ENCODE peak calls at places on chromosomes 5 and 9, in five cellular contexts. One of them, this sample, is unnamed.

GRCh38 chr5:158820891-158821290 is 278.8 kb downstream of the EBF1 start:
- DNase-seq in H9: no peak
- DNase-seq in GM03348: no peak
- DNase-seq in natural killer cell treated with Interleukin-12 subunit alpha and Interleukin-12 subunit beta and Interleukin-15 and Interleukin-18, amount 100 ng/mL, for 72 hours: no peak
- DNase-seq in amygdala: no peak
- DNase-seq in this sample: no peak

GRCh38 chr5:143026380-143026779 is 256.2 kb downstream of the ARHGAP26 start:
- DNase-seq in H9: no peak
- DNase-seq in GM03348: no peak
- DNase-seq in natural killer cell treated with Interleukin-12 subunit alpha and Interleukin-12 subunit beta and Interleukin-15 and Interleukin-18, amount 100 ng/mL, for 72 hours: no peak
- DNase-seq in amygdala: no peak
- DNase-seq in this sample: no peak

GRCh38 chr5:124704594-124705284 is 41.7 kb downstream of the ZNF608 start:
- DNase-seq in H9: no peak
- DNase-seq in GM03348: no peak
- DNase-seq in natural killer cell treated with Interleukin-12 subunit alpha and Interleukin-12 subunit beta and Interleukin-15 and Interleukin-18, amount 100 ng/mL, for 72 hours: no peak
- DNase-seq in amygdala: no peak
- DNase-seq in this sample: no peak

GRCh38 chr5:157290981-157291711 is 25.2 kb downstream of the CYFIP2 start:
- DNase-seq in H9: no peak
- DNase-seq in GM03348: no peak
- DNase-seq in natural killer cell treated with Interleukin-12 subunit alpha and Interleukin-12 subunit beta and Interleukin-15 and Interleukin-18, amount 100 ng/mL, for 72 hours: no peak
- DNase-seq in amygdala: no peak
- DNase-seq in this sample: no peak

GRCh38 chr9:98641675-98642074 is 67.1 kb downstream of the GABBR2 start:
- DNase-seq in H9: no peak
- DNase-seq in GM03348: no peak
- DNase-seq in natural killer cell treated with Interleukin-12 subunit alpha and Interleukin-12 subunit beta and Interleukin-15 and Interleukin-18, amount 100 ng/mL, for 72 hours: no peak
- DNase-seq in amygdala: no peak
- DNase-seq in this sample: no peak

GRCh38 chr9:105073147-105073546 is 145.2 kb upstream of the ABCA1 start:
- DNase-seq in H9: no peak
- DNase-seq in GM03348: peak
- DNase-seq in natural killer cell treated with Interleukin-12 subunit alpha and Interleukin-12 subunit beta and Interleukin-15 and Interleukin-18, amount 100 ng/mL, for 72 hours: no peak
- DNase-seq in amygdala: no peak
- DNase-seq in this sample: no peak

GRCh38 chr5:79762929-79763328 is 73.3 kb downstream of the CMYA5 start:
- DNase-seq in H9: no peak
- DNase-seq in GM03348: no peak
- DNase-seq in natural killer cell treated with Interleukin-12 subunit alpha and Interleukin-12 subunit beta and Interleukin-15 and Interleukin-18, amount 100 ng/mL, for 72 hours: no peak
- DNase-seq in amygdala: no peak
- DNase-seq in this sample: no peak

GRCh38 chr9:129988607-129989361 is 54.2 kb downstream of the FNBP1 start:
- DNase-seq in H9: no peak
- DNase-seq in GM03348: no peak
- DNase-seq in natural killer cell treated with Interleukin-12 subunit alpha and Interleukin-12 subunit beta and Interleukin-15 and Interleukin-18, amount 100 ng/mL, for 72 hours: no peak
- DNase-seq in amygdala: no peak
- DNase-seq in this sample: no peak

GRCh38 chr5:17620627-17621026 is 10.4 kb downstream of the TAF11L12 start:
- DNase-seq in H9: peak
- DNase-seq in GM03348: peak
- DNase-seq in natural killer cell treated with Interleukin-12 subunit alpha and Interleukin-12 subunit beta and Interleukin-15 and Interleukin-18, amount 100 ng/mL, for 72 hours: no peak
- DNase-seq in amygdala: no peak
- DNase-seq in this sample: no peak

GRCh38 chr9:127783644-127784043 is 2.2 kb upstream of the CDK9 start:
- DNase-seq in H9: no peak
- DNase-seq in GM03348: no peak
- DNase-seq in natural killer cell treated with Interleukin-12 subunit alpha and Interleukin-12 subunit beta and Interleukin-15 and Interleukin-18, amount 100 ng/mL, for 72 hours: no peak
- DNase-seq in amygdala: no peak
- DNase-seq in this sample: no peak

GRCh38 chr9:135149876-135150275 is 62.4 kb downstream of the OLFM1 start:
- DNase-seq in H9: no peak
- DNase-seq in GM03348: no peak
- DNase-seq in natural killer cell treated with Interleukin-12 subunit alpha and Interleukin-12 subunit beta and Interleukin-15 and Interleukin-18, amount 100 ng/mL, for 72 hours: no peak
- DNase-seq in amygdala: no peak
- DNase-seq in this sample: no peak

GRCh38 chr9:79120533-79121315 is 451.0 kb upstream of the TLE4 start:
- DNase-seq in H9: no peak
- DNase-seq in GM03348: no peak
- DNase-seq in natural killer cell treated with Interleukin-12 subunit alpha and Interleukin-12 subunit beta and Interleukin-15 and Interleukin-18, amount 100 ng/mL, for 72 hours: no peak
- DNase-seq in amygdala: no peak
- DNase-seq in this sample: no peak

GRCh38 chr5:165187815-165188214 is 1682.4 kb downstream of the MAT2B start:
- DNase-seq in H9: no peak
- DNase-seq in GM03348: no peak
- DNase-seq in natural killer cell treated with Interleukin-12 subunit alpha and Interleukin-12 subunit beta and Interleukin-15 and Interleukin-18, amount 100 ng/mL, for 72 hours: no peak
- DNase-seq in amygdala: no peak
- DNase-seq in this sample: no peak

GRCh38 chr5:13003457-13003856 is 941.0 kb downstream of the DNAH5 start:
- DNase-seq in H9: no peak
- DNase-seq in GM03348: no peak
- DNase-seq in natural killer cell treated with Interleukin-12 subunit alpha and Interleukin-12 subunit beta and Interleukin-15 and Interleukin-18, amount 100 ng/mL, for 72 hours: no peak
- DNase-seq in amygdala: no peak
- DNase-seq in this sample: no peak

GRCh38 chr5:139652788-139653241 is 4.7 kb downstream of the CXXC5 start:
- DNase-seq in H9: no peak
- DNase-seq in GM03348: no peak
- DNase-seq in natural killer cell treated with Interleukin-12 subunit alpha and Interleukin-12 subunit beta and Interleukin-15 and Interleukin-18, amount 100 ng/mL, for 72 hours: no peak
- DNase-seq in amygdala: no peak
- DNase-seq in this sample: no peak

GRCh38 chr5:90518666-90519065 is 10.7 kb downstream of the LYSMD3 start:
- DNase-seq in H9: no peak
- DNase-seq in GM03348: peak
- DNase-seq in natural killer cell treated with Interleukin-12 subunit alpha and Interleukin-12 subunit beta and Interleukin-15 and Interleukin-18, amount 100 ng/mL, for 72 hours: no peak
- DNase-seq in amygdala: no peak
- DNase-seq in this sample: no peak

GRCh38 chr5:138773215-138773614 is 20.0 kb downstream of the CTNNA1 start:
- DNase-seq in H9: no peak
- DNase-seq in GM03348: no peak
- DNase-seq in natural killer cell treated with Interleukin-12 subunit alpha and Interleukin-12 subunit beta and Interleukin-15 and Interleukin-18, amount 100 ng/mL, for 72 hours: no peak
- DNase-seq in amygdala: no peak
- DNase-seq in this sample: no peak

GRCh38 chr5:67808340-67808739 is 407.2 kb upstream of the PIK3R1 start:
- DNase-seq in H9: no peak
- DNase-seq in GM03348: no peak
- DNase-seq in natural killer cell treated with Interleukin-12 subunit alpha and Interleukin-12 subunit beta and Interleukin-15 and Interleukin-18, amount 100 ng/mL, for 72 hours: no peak
- DNase-seq in amygdala: no peak
- DNase-seq in this sample: no peak